ENCODE peak calls at places on chromosomes 5 and 9, in nine cellular contexts. Q, R, A, M, W, J, S, V and Y are unnamed samples.

GRCh38 chr9:125843646-125844045 is 96.5 kb downstream of the PBX3 start:
- DNase-seq in Q (peak), R (peak), A (no peak), M (no peak), W (no peak), J (no peak), S (peak), V (no peak), Y (no peak)

GRCh38 chr9:127979333-127980055 is 1.3 kb downstream of the EEIG1 start:
- DNase-seq in Q (peak), R (peak), A (peak), M (no peak), W (no peak), J (peak), S (peak), V (peak), Y (no peak)

GRCh38 chr9:107742531-107743309 is 253.2 kb upstream of the KLF4 start:
- DNase-seq in Q (peak), R (no peak), A (no peak), M (no peak), W (no peak), J (no peak), S (no peak), V (no peak), Y (no peak)

GRCh38 chr5:17400724-17401508 is 97.1 kb upstream of the TAF11L2 start:
- DNase-seq in Q (no peak), R (no peak), A (no peak), M (no peak), W (no peak), J (peak), S (no peak), V (no peak), Y (no peak)

GRCh38 chr9:80500300-80500699 is 928.5 kb downstream of the TLE4 start:
- DNase-seq in Q (no peak), R (no peak), A (no peak), M (no peak), W (no peak), J (no peak), S (no peak), V (no peak), Y (no peak)

GRCh38 chr9:130835441-130836298 is 616 bp downstream of the ABL1 start:
- DNase-seq in Q (peak), R (peak), A (peak), M (no peak), W (no peak), J (peak), S (peak), V (peak), Y (peak)

GRCh38 chr5:135063511-135064234 is 29.6 kb upstream of the PITX1 start:
- DNase-seq in Q (no peak), R (no peak), A (no peak), M (no peak), W (no peak), J (no peak), S (peak), V (no peak), Y (no peak)

GRCh38 chr5:64497390-64497789 is 8.4 kb upstream of the RGS7BP start:
- DNase-seq in Q (peak), R (peak), A (no peak), M (no peak), W (no peak), J (no peak), S (no peak), V (no peak), Y (no peak)

GRCh38 chr9:3532158-3532557 is 6.4 kb upstream of the RFX3 start:
- DNase-seq in Q (no peak), R (no peak), A (no peak), M (no peak), W (no peak), J (no peak), S (no peak), V (no peak), Y (no peak)

GRCh38 chr9:91159664-91160121 is 202.0 kb downstream of the AUH start:
- DNase-seq in Q (peak), R (peak), A (no peak), M (no peak), W (no peak), J (no peak), S (no peak), V (no peak), Y (no peak)

GRCh38 chr5:135010502-135011354 is 23.3 kb downstream of the PITX1 start:
- DNase-seq in Q (no peak), R (no peak), A (no peak), M (no peak), W (no peak), J (no peak), S (no peak), V (no peak), Y (no peak)

GRCh38 chr9:2356391-2356790 is 265.2 kb upstream of the VLDLR start:
- DNase-seq in Q (peak), R (no peak), A (no peak), M (no peak), W (no peak), J (no peak), S (no peak), V (no peak), Y (no peak)

GRCh38 chr9:89038354-89039091 is 47.3 kb downstream of the S1PR3 start:
- DNase-seq in Q (peak), R (peak), A (no peak), M (no peak), W (no peak), J (no peak), S (no peak), V (no peak), Y (peak)

GRCh38 chr5:93425102-93425501 is 155.9 kb downstream of the NR2F1-AS1 start:
- DNase-seq in Q (no peak), R (peak), A (no peak), M (no peak), W (no peak), J (no peak), S (no peak), V (no peak), Y (no peak)

GRCh38 chr9:124242331-124243194 is 15.2 kb upstream of the NEK6 start:
- DNase-seq in Q (peak), R (no peak), A (no peak), M (no peak), W (no peak), J (peak), S (no peak), V (no peak), Y (no peak)

GRCh38 chr5:77304388-77304787 is 93.9 kb downstream of the PDE8B start:
- DNase-seq in Q (no peak), R (no peak), A (no peak), M (no peak), W (no peak), J (no peak), S (no peak), V (no peak), Y (no peak)

GRCh38 chr5:44875661-44876250 is 67.0 kb downstream of the MRPS30 start:
- DNase-seq in Q (no peak), R (peak), A (no peak), M (no peak), W (no peak), J (no peak), S (no peak), V (peak), Y (no peak)

GRCh38 chr9:114687034-114687433 is 5.0 kb upstream of the TEX48 start:
- DNase-seq in Q (no peak), R (no peak), A (no peak), M (no peak), W (no peak), J (no peak), S (no peak), V (no peak), Y (no peak)

GRCh38 chr9:83242066-83242465 is 179.1 kb upstream of the RASEF start:
- DNase-seq in Q (no peak), R (no peak), A (no peak), M (no peak), W (no peak), J (no peak), S (no peak), V (no peak), Y (no peak)

GRCh38 chr5:164206196-164206595 is 700.8 kb downstream of the MAT2B start:
- DNase-seq in Q (no peak), R (no peak), A (no peak), M (no peak), W (no peak), J (no peak), S (no peak), V (no peak), Y (no peak)

GRCh38 chr9:130072515-130073235 is 19.0 kb downstream of the GPR107 start:
- DNase-seq in Q (peak), R (no peak), A (no peak), M (no peak), W (no peak), J (no peak), S (no peak), V (no peak), Y (no peak)

GRCh38 chr5:87340716-87341115 is 72.0 kb downstream of the CCNH start:
- DNase-seq in Q (peak), R (no peak), A (no peak), M (no peak), W (peak), J (no peak), S (no peak), V (no peak), Y (no peak)

GRCh38 chr9:123669355-123669754 is 260.6 kb downstream of the DENND1A start:
- DNase-seq in Q (no peak), R (no peak), A (no peak), M (no peak), W (no peak), J (peak), S (no peak), V (no peak), Y (no peak)

GRCh38 chr5:90650767-90651166 is 92.2 kb downstream of the ADGRV1 start:
- DNase-seq in Q (no peak), R (no peak), A (no peak), M (no peak), W (no peak), J (no peak), S (no peak), V (no peak), Y (no peak)

GRCh38 chr9:38227656-38228055 is 158.6 kb upstream of the SHB start:
- DNase-seq in Q (peak), R (no peak), A (no peak), M (no peak), W (peak), J (no peak), S (peak), V (no peak), Y (no peak)